ENCODE peak calls at places on chromosomes 13 and 19, in eight cellular contexts. A is C1 segment of cervical spinal cord; M is HepG2; E is ELR; J is stimulated activated CD4-positive, alpha-beta T cell treated with anti-CD3 and anti-CD28 coated beads, Interleukin-12 subunit alpha, Interleukin-12 subunit beta, amount 100 ng/mL, for 24 hours; I is amygdala; P is cardiac muscle cell; T is MCF 10A. S is an unnamed sample.

GRCh38 chr13:28991764-28992163 is 171.6 kb downstream of the MTUS2 start:
- DNase-seq in P (no peak), T (no peak), E (no peak), I (no peak), M (no peak), A (no peak), J (no peak), S (no peak)

GRCh38 chr13:44273991-44274810 is 99.4 kb upstream of the SERP2 start:
- DNase-seq in P (no peak), T (peak), M (no peak), I (no peak), E (peak), A (no peak), J (no peak), S (peak)

GRCh38 chr19:35404879-35405622 is 34.2 kb downstream of the GPR42 start:
- DNase-seq in M (peak), E (peak), J (peak), I (no peak), P (no peak), A (no peak), T (peak), S (peak)

GRCh38 chr13:39616087-39616694 is 13.2 kb upstream of the LHFPL6 start:
- DNase-seq in I (no peak), E (peak), M (peak), T (peak), P (peak), A (no peak), J (peak), S (peak)

GRCh38 chr19:31600731-31601295 is 251.6 kb upstream of the TSHZ3 start:
- DNase-seq in T (no peak), M (no peak), J (no peak), A (no peak), P (no peak), E (no peak), I (no peak), S (no peak)

GRCh38 chr13:74136089-74136658 is 2.0 kb upstream of the KLF12 start:
- DNase-seq in T (peak), E (peak), I (peak), J (peak), M (no peak), P (peak), A (peak), S (peak)

GRCh38 chr19:56942749-56943148 is 102.2 kb upstream of the PEG3 start:
- DNase-seq in T (no peak), E (peak), J (no peak), P (peak), I (no peak), A (no peak), M (no peak), S (no peak)

GRCh38 chr13:51980918-51981317 is 30.3 kb downstream of the ATP7B start:
- DNase-seq in E (no peak), T (no peak), M (no peak), P (no peak), A (no peak), I (no peak), J (no peak), S (no peak)

GRCh38 chr13:27026396-27026795 is 145.2 kb downstream of the USP12 start:
- DNase-seq in A (no peak), M (no peak), I (no peak), T (no peak), P (no peak), E (no peak), J (no peak), S (no peak)

GRCh38 chr19:48619692-48620565 is 623 bp downstream of the SPHK2 start:
- DNase-seq in E (peak), A (no peak), P (no peak), M (no peak), J (no peak), I (no peak), T (peak), S (no peak)

GRCh38 chr13:100068532-100068931 is 20.4 kb upstream of the PCCA start:
- DNase-seq in E (no peak), T (no peak), A (no peak), P (no peak), I (no peak), M (no peak), J (no peak), S (no peak)

GRCh38 chr13:42266464-42266863 is 5.5 kb upstream of the AKAP11 start:
- DNase-seq in J (no peak), M (no peak), P (peak), I (no peak), T (no peak), E (peak), A (no peak), S (no peak)

GRCh38 chr13:77213644-77214043 is 113.2 kb downstream of the MYCBP2 start:
- DNase-seq in A (no peak), P (no peak), M (no peak), T (no peak), I (no peak), E (no peak), J (no peak), S (no peak)

GRCh38 chr13:89393758-89394157 is 1722.6 kb downstream of the SLITRK5 start:
- DNase-seq in I (no peak), A (no peak), T (no peak), E (no peak), J (no peak), P (no peak), M (no peak), S (no peak)

GRCh38 chr13:114263590-114263989 is 17.8 kb upstream of the UPF3A start:
- DNase-seq in M (no peak), I (no peak), E (no peak), A (no peak), P (no peak), J (no peak), T (no peak), S (no peak)

GRCh38 chr13:47291116-47291656 is 394.3 kb upstream of the HTR2A start:
- DNase-seq in A (no peak), P (peak), I (no peak), J (no peak), T (no peak), E (no peak), M (no peak), S (no peak)

GRCh38 chr13:81133066-81133465 is 792.1 kb upstream of the SPRY2 start:
- DNase-seq in M (no peak), I (no peak), T (peak), P (no peak), A (no peak), J (no peak), E (peak), S (peak)

GRCh38 chr13:100454876-100455275 is 133.7 kb downstream of the GGACT start:
- DNase-seq in I (no peak), E (peak), A (no peak), J (no peak), M (no peak), P (no peak), T (peak), S (peak)

GRCh38 chr13:40047322-40047771 is 391.9 kb downstream of the COG6 start:
- DNase-seq in T (no peak), M (no peak), J (no peak), A (no peak), P (no peak), E (no peak), I (no peak), S (no peak)

GRCh38 chr13:26515721-26516120 is 41.8 kb upstream of the WASF3 start:
- DNase-seq in M (no peak), E (no peak), A (no peak), I (no peak), T (no peak), P (no peak), J (no peak), S (no peak)

GRCh38 chr13:34833562-34834182 is 108.4 kb upstream of the NBEA start:
- DNase-seq in J (no peak), E (peak), T (peak), A (no peak), P (no peak), M (no peak), I (no peak), S (no peak)

GRCh38 chr13:52371736-52372247 is 34.2 kb downstream of the THSD1 start:
- DNase-seq in T (peak), P (no peak), M (peak), I (no peak), J (no peak), E (peak), A (no peak), S (peak)

GRCh38 chr19:39405930-39406655 is 554 bp upstream of the ZFP36 start:
- DNase-seq in J (peak), T (no peak), A (no peak), P (no peak), I (no peak), M (no peak), E (no peak), S (no peak)

GRCh38 chr13:19818223-19818842 is 35.6 kb upstream of the PSPC1 start:
- DNase-seq in M (peak), I (no peak), J (peak), P (peak), E (peak), A (no peak), T (no peak), S (no peak)

GRCh38 chr13:100630564-100630963 is 42.0 kb upstream of the GGACT start:
- DNase-seq in P (no peak), T (no peak), A (no peak), J (no peak), I (no peak), M (peak), E (no peak), S (no peak)

GRCh38 chr19:17455711-17456123 is 5.0 kb downstream of the NXNL1 start:
- DNase-seq in A (no peak), J (no peak), E (no peak), I (no peak), T (no peak), P (no peak), M (no peak), S (no peak)

GRCh38 chr13:50299546-50300249 is 284.5 kb downstream of the KCNRG start:
- DNase-seq in T (no peak), M (no peak), I (no peak), P (no peak), A (no peak), E (no peak), J (no peak), S (no peak)